ENCODE peak calls at places on chromosome 2, in six cellular contexts. H, K, B, E, J and T are unnamed samples.

GRCh38 chr2:3864943-3865664 is 161.7 kb downstream of the DCDC2C start:
- DNase-seq in H (no peak), K (no peak), B (no peak), E (no peak), J (no peak), T (no peak)

GRCh38 chr2:54952978-54953456 is 97.2 kb downstream of the RTN4 start:
- DNase-seq in H (no peak), K (peak), B (no peak), E (no peak), J (no peak), T (no peak)

GRCh38 chr2:3460831-3461544 is 58.3 kb downstream of the ADI1 start:
- DNase-seq in H (no peak), K (no peak), B (no peak), E (no peak), J (no peak), T (no peak)

GRCh38 chr2:182744490-182744889 is 28.4 kb downstream of the DNAJC10 start:
- DNase-seq in H (no peak), K (no peak), B (no peak), E (no peak), J (no peak), T (no peak)

GRCh38 chr2:136718273-136718672 is 47.1 kb upstream of the THSD7B start:
- DNase-seq in H (no peak), K (no peak), B (no peak), E (no peak), J (no peak), T (no peak)

GRCh38 chr2:195562624-195563566 is 94.1 kb upstream of the SLC39A10 start:
- DNase-seq in H (no peak), K (no peak), B (no peak), E (no peak), J (peak), T (no peak)

GRCh38 chr2:232581725-232582124 is 31.2 kb downstream of the EIF4E2 start:
- DNase-seq in H (no peak), K (no peak), B (no peak), E (no peak), J (no peak), T (no peak)

GRCh38 chr2:98777710-98778109 is 46.8 kb upstream of the MGAT4A start:
- DNase-seq in H (no peak), K (no peak), B (no peak), E (no peak), J (no peak), T (no peak)

GRCh38 chr2:46411245-46411641 is 68.1 kb upstream of the TMEM247 start:
- DNase-seq in H (no peak), K (peak), B (no peak), E (no peak), J (no peak), T (no peak)